ENCODE peak calls at places on chromosomes 16 and 17, in ten cellular contexts. J, L, T, D, M, O, W, B, E and G are unnamed samples.

GRCh38 chr16:17512636-17513220 is 42.0 kb upstream of the XYLT1 start:
- DNase-seq in W (no peak), O (no peak), E (no peak), M (no peak), L (no peak), J (no peak), B (peak; percentile 62), T (no peak), D (no peak), G (no peak)

GRCh38 chr16:10989494-10989893 is 45.1 kb downstream of the CLEC16A start:
- DNase-seq in W (no peak), D (no peak), E (no peak), O (no peak), B (no peak), T (no peak), J (no peak), L (no peak), M (no peak), G (no peak)

GRCh38 chr17:50511058-50511457 is 2.8 kb downstream of the MYCBPAP start:
- DNase-seq in O (no peak), B (peak; percentile 38), W (no peak), T (no peak), J (no peak), L (peak; percentile 31), M (no peak), D (no peak), E (no peak), G (no peak)

GRCh38 chr17:55323518-55324295 is 58.9 kb downstream of the HLF start:
- DNase-seq in O (no peak), T (no peak), J (no peak), L (no peak), M (no peak), W (no peak), E (no peak), B (no peak), D (no peak), G (no peak)

GRCh38 chr17:76561332-76561731 is 21.5 kb downstream of the PRCD start:
- DNase-seq in B (no peak), E (no peak), W (no peak), L (peak; percentile 70), O (no peak), T (no peak), M (no peak), J (no peak), D (no peak), G (no peak)

GRCh38 chr16:84832488-84833141 is 12.8 kb downstream of the CRISPLD2 start:
- DNase-seq in M (peak; percentile 13), J (no peak), T (peak; percentile 98), W (no peak), E (peak; percentile 93), L (no peak), D (no peak), O (peak; percentile 84), B (peak; percentile 100), G (no peak)

GRCh38 chr17:33267279-33267790 is 25.8 kb downstream of the ASIC2 start:
- DNase-seq in T (no peak), M (no peak), O (no peak), D (no peak), B (peak; percentile 69), W (no peak), E (no peak), L (no peak), J (no peak), G (no peak)

GRCh38 chr17:8488931-8489330 is 53.2 kb downstream of the NDEL1 start:
- DNase-seq in M (peak; percentile 70), W (no peak), D (peak; percentile 3), J (no peak), L (no peak), T (peak; percentile 73), B (peak; percentile 93), O (no peak), E (peak; percentile 72), G (no peak)

GRCh38 chr16:11484691-11485258 is 101.9 kb downstream of the LITAF start:
- DNase-seq in M (no peak), O (no peak), T (no peak), B (no peak), L (no peak), D (no peak), E (no peak), W (no peak), J (no peak), G (no peak)

DNA sequence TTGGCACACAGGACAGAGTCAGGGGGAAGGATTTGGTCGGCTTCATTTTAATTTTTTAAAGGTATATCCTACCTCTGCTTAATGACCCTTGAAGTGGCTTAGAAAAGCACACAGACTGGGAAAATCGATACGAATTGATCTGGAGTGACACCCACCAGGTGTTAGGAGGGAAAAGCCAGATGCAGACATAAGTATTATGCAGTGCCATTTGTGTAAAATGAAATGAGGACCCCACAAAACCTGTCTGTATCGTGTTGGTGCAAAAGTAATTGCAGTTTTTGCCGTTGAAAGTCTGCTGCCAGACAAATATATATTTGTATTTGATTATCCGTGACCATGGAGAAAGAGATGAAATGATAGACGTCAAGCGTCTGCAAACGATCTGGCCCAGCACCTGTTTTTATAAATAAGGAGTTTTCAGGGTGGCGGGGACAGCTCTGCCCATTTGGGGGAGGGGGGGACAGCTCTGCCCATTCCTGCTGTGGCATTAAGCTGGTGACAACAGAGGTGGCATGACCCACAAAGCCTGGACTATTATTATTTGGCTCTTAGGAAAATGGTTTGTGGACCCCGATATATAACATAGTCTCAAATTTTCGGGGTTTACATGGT is 143.6 kb upstream of the PLCG2 start:
- DNase-seq in L (no peak), B (no peak), M (no peak), T (no peak), W (no peak), J (no peak), E (no peak), O (no peak), D (no peak), G (no peak)
- H3K4me3 ChIP-seq in L (no peak overlapping the region), B (no peak overlapping the region), M (no peak overlapping the region), T (no peak overlapping the region), W (no peak overlapping the region), J (no peak overlapping the region), E (no peak overlapping the region), O (no peak overlapping the region), D (no peak overlapping the region), G (no peak overlapping the region)

GRCh38 chr17:47720196-47720595 is 12.8 kb upstream of the TBX21 start:
- DNase-seq in E (no peak), O (no peak), B (no peak), D (no peak), M (no peak), L (no peak), W (no peak), J (no peak), T (no peak), G (no peak)
- H3K4me1 ChIP-seq in E (no peaks in the 10 kb centered on the region), O (peaks cover 3% of the 10 kb centered on the region), B (peaks cover 23% of the 10 kb centered on the region), D (peaks cover 26% of the 10 kb centered on the region), M (peaks cover 11% of the 10 kb centered on the region), L (peaks cover 71% of the 10 kb centered on the region), W (peaks cover 63% of the 10 kb centered on the region), J (peaks cover 10% of the 10 kb centered on the region), T (peaks cover 13% of the 10 kb centered on the region), G (no peaks in the 10 kb centered on the region)

GRCh38 chr17:48575673-48576478 is 2.3 kb downstream of the HOXB4 start:
- DNase-seq in T (no peak), D (no peak), W (no peak), B (peak; percentile 83), L (no peak), O (peak; percentile 49), M (no peak), J (no peak), E (no peak), G (peak; percentile 36)

GRCh38 chr17:48577330-48577945 is 712 bp downstream of the HOXB4 start:
- DNase-seq in O (peak; percentile 57), T (no peak), D (no peak), B (peak; percentile 79), L (no peak), W (no peak), E (no peak), M (no peak), J (no peak), G (peak; percentile 62)

GRCh38 chr17:48575066-48575582 is 3.0 kb downstream of the HOXB4 start:
- DNase-seq in D (no peak), B (peak; percentile 92), J (no peak), L (no peak), O (no peak), E (no peak), M (no peak), W (no peak), T (no peak), G (peak; percentile 97)

GRCh38 chr17:48577946-48578615 is at the start of gene HOXB4:
- DNase-seq in B (peak; percentile 92), W (peak; percentile 35), M (peak; percentile 64), L (peak; percentile 68), E (peak; percentile 80), D (no peak), J (no peak), T (peak; percentile 88), O (peak; percentile 94), G (peak; percentile 81)

DNA sequence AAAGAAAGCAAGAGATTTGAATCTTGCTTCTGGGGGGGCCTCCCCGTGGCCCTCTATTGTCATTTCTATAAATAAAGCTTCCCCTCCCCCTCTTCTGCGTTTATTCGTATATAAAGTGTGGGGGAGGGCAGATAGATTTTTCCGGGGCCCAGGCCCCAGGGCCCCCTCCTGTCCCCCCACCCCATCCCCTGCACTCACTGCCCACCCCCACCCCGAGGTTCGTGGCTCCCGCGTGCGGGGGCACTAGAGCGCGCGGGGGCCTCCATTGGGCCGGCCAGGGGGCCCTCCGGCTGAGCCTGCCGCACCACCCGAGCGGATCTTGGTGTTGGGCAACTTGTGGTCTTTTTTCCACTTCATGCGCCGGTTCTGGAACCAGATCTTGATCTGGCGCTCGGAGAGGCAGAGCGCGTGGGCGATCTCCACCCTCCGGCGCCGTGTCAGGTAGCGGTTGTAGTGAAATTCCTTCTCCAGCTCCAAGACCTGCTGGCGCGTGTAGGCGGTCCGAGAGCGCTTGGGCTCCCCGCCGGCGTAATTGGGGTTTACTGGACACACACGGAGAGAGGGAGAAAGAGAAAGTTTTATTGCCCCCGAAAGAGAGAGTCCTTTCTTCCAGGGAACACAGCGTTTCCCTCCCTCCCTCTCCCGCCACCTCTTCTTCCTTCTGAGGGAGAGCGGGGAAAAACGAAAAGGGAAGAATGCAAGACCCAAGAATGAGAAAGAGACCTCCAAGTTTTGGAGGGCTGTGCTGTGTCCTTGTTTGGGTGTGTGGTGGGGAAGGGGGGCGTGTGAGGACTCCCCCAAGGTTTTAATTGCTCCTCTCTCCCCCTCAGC is 1.5 kb downstream of the HOXB4 start:
- DNase-seq in T (no peak), D (no peak), B (no peak), W (no peak), M (no peak), J (no peak), L (no peak), E (peak; percentile 78), O (peak; percentile 56), G (peak; percentile 67)
- H3K27me3 ChIP-seq in T (peaks cover 21% of the 10 kb centered on the region), D (peaks cover 98% of the 10 kb centered on the region), B (no peaks in the 10 kb centered on the region), W (peaks cover 29% of the 10 kb centered on the region), M (no peaks in the 10 kb centered on the region), J (peaks cover 76% of the 10 kb centered on the region), L (peaks cover 32% of the 10 kb centered on the region), E (peaks cover 25% of the 10 kb centered on the region), O (no peaks in the 10 kb centered on the region), G (no peaks in the 10 kb centered on the region)

DNA sequence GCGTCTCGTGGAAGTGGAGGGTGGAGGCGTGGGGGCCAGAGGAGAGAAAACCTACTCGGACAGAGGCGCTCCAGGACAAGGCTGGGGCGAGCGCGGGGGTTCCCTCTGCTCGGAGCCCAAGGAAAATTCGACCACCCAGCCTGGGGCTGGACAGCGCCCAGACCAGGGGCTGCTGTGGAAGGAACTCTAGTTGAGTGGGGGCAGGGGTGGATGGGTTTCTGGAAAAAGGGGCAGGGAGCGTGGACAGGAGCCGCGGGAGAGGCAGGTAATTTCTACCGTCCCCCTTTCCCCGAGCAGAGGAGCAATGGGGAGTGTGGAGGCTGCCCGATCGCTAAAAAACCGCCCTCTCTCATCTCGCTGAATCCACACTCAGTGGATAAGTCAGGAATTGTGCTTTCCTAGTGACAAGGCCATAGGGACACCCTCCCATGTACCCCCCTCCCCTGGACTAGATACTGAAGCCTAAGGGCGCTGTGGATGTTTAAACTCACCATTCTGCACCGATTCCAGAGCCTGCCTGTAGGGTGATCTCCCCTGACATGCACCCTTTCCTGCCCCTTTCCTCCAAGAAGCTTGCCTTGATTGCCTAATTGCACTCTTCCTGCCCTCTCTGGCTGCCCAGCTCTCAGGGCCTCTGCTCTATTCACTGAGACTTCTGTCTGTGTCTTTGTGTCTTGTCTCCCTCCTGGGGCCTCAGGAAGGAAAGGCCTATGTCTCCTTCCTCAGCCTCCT is 90.7 kb upstream of the TMEM97 start:
- DNase-seq in B (no peak), T (no peak), E (no peak), O (no peak), J (no peak), M (no peak), D (no peak), L (no peak), W (no peak), G (no peak)
- H3K4me3 ChIP-seq in B (peak overlapping the region; percentile 40), T (peak overlapping the region; percentile 38), E (peak overlapping the region; percentile 49), O (no peak overlapping the region), J (peak overlapping the region; percentile 87), M (peak overlapping the region; percentile 60), D (peak overlapping the region; percentile 64), L (no peak overlapping the region), W (no peak overlapping the region), G (no peak overlapping the region)